ENCODE peak calls at places on chromosomes 3 and 15, in seven cellular contexts. Q is DMS 273 treated with DMSO at 0.1 percent for 48 hours; A is T-helper 2 cell; T is foreskin fibroblast; D is brain microvascular endothelial cell; E is activated CD8-positive, alpha-beta memory T cell treated with anti-CD3 and anti-CD28 coated beads for 48 hours; B is RWPE1. X is an unnamed sample.

GRCh38 chr15:43210172-43210745 is 10.6 kb downstream of the EPB42 start:
- DNase-seq in E (no peak), T (no peak), D (no peak), Q (no peak), B (no peak), A (no peak), X (no peak)

GRCh38 chr3:32972482-32973146 is 21.2 kb downstream of the CCR4 start:
- DNase-seq in B (no peak), E (no peak), T (no peak), A (no peak), Q (no peak), D (no peak), X (no peak)

GRCh38 chr3:52036829-52037228 is 19.5 kb downstream of the DUSP7 start:
- DNase-seq in A (peak), E (no peak), Q (no peak), B (no peak), D (no peak), T (no peak), X (no peak)

GRCh38 chr15:34318277-34319079 is 19.1 kb downstream of the SLC12A6 start:
- DNase-seq in B (peak), E (no peak), D (no peak), Q (no peak), T (peak), A (peak), X (peak)

GRCh38 chr3:111538687-111539086 is 3.3 kb upstream of the CD96 start:
- DNase-seq in B (peak), Q (no peak), D (peak), A (peak), T (no peak), E (no peak), X (peak)

GRCh38 chr3:71016141-71016845 is 567.2 kb downstream of the FOXP1 start:
- DNase-seq in A (no peak), B (no peak), E (no peak), T (no peak), D (peak), Q (no peak), X (no peak)

GRCh38 chr3:126422121-126422520 is 27.4 kb downstream of the CFAP100 start:
- DNase-seq in B (no peak), D (no peak), Q (no peak), A (no peak), E (no peak), T (no peak), X (no peak)

GRCh38 chr15:37134699-37135131 is 34.4 kb upstream of the MEIS2 start:
- DNase-seq in A (no peak), D (peak), Q (no peak), E (no peak), B (peak), T (no peak), X (peak)

GRCh38 chr3:71128951-71129350 is 454.6 kb downstream of the FOXP1 start:
- DNase-seq in Q (no peak), A (no peak), T (no peak), E (no peak), B (no peak), D (peak), X (no peak)

GRCh38 chr15:31459011-31459748 is 132.5 kb downstream of the KLF13 start:
- DNase-seq in E (no peak), A (peak), D (peak), Q (no peak), T (no peak), B (no peak), X (no peak)

GRCh38 chr3:37295925-37296324 is 121.5 kb upstream of the LRRFIP2 start:
- DNase-seq in A (peak), T (peak), Q (no peak), E (no peak), B (no peak), D (peak), X (no peak)

GRCh38 chr15:85582076-85582718 is 201.8 kb downstream of the AKAP13 start:
- DNase-seq in Q (no peak), B (no peak), A (peak), E (no peak), D (no peak), T (peak), X (no peak)

GRCh38 chr3:30112904-30113484 is 493.4 kb upstream of the TGFBR2 start:
- DNase-seq in Q (peak), T (peak), E (no peak), D (peak), A (peak), B (peak), X (no peak)

X was measured in hepatic stellate cell.